ENCODE peak calls at places on chromosomes 2 and 18, in nine cellular contexts. H is endodermal cell, C is GM12865, G is A549, K is fibroblast of mammary gland, X is kidney epithelial cell, E is mucosa of descending colon, L is dorsolateral prefrontal cortex, O is Peyer's patch. D is an unnamed sample.
A peak's percentile ranks its signal among the peaks of the same experiment; 100 is the strongest.

GRCh38 chr2:236085647-236086046 is 82.5 kb downstream of the GBX2 start:
- DNase-seq in H (peak; percentile 69), C (no peak), G (no peak), K (no peak), X (no peak), E (no peak), L (no peak), O (no peak), D (no peak)

GRCh38 chr2:219642064-219642444 is 14.6 kb downstream of the SLC4A3 start:
- DNase-seq in H (no peak), C (no peak), G (no peak), K (no peak), X (no peak), E (no peak), L (no peak), O (no peak), D (no peak)

GRCh38 chr2:235692671-235693171 is 198.9 kb downstream of the AGAP1 start:
- DNase-seq in H (no peak), C (no peak), G (no peak), K (no peak), X (no peak), E (no peak), L (no peak), O (no peak), D (no peak)

GRCh38 chr18:48547456-48548403 is 8.9 kb downstream of the CTIF start:
- DNase-seq in H (peak; percentile 88), C (no peak), G (no peak), K (peak; percentile 74), X (peak; percentile 83), E (no peak), L (no peak), O (no peak), D (no peak)

GRCh38 chr2:54574107-54574859 is 118.2 kb downstream of the SPTBN1 start:
- DNase-seq in H (no peak), C (peak; percentile 79), G (no peak), K (peak; percentile 66), X (no peak), E (peak; percentile 80), L (no peak), O (peak; percentile 53), D (no peak)

GRCh38 chr2:217930783-217931563 is 71.8 kb downstream of the TNS1 start:
- DNase-seq in H (no peak), C (no peak), G (no peak), K (no peak), X (no peak), E (peak; percentile 33), L (no peak), O (no peak), D (no peak)

GRCh38 chr18:48316177-48316576 is 93.0 kb downstream of the ZBTB7C start:
- DNase-seq in H (no peak), C (no peak), G (no peak), K (no peak), X (no peak), E (no peak), L (no peak), O (no peak), D (no peak)

GRCh38 chr2:28927878-28928277 is 33.4 kb downstream of the WDR43 start:
- DNase-seq in H (no peak), C (no peak), G (no peak), K (no peak), X (no peak), E (no peak), L (no peak), O (no peak), D (no peak)

DNA sequence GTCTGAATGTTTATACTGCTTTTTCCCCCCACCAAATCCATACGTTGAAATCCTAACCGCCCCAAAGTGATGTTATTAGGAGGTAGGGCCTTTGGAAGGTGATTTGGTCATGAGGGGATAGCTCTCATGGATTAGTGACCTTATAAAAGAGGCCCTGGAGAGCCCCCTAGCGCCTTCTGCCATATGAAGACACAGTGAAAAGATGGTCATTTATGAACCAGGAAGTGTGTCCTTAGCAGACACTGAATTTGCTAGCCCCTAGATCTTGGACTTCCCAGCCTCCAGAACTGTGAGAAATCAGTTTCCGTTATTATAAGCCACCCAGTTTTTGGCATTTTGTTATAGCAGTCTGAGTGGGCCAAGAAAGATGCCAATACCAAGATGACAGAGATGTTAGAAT is 7.2 kb upstream of the TSN start:
- DNase-seq in H (peak; percentile 71), C (peak; percentile 52), G (no peak), K (peak; percentile 60), X (no peak), E (no peak), L (no peak), O (no peak), D (no peak)
- TF ChIP-seq CTCF in H (peak; percentile 68), C (peak; percentile 19), G (peak; percentile 46), K (peak; percentile 49), X (peak; percentile 32), E (no peak), L (peak; percentile 16), O (no peak), D (peak; percentile 68)

GRCh38 chr2:185208261-185208660 is 530.3 kb upstream of the FSIP2 start:
- DNase-seq in H (peak; percentile 90), C (peak; percentile 27), G (no peak), K (peak; percentile 23), X (no peak), E (no peak), L (no peak), O (no peak), D (no peak)
- TF ChIP-seq CTCF in H (peak; percentile 89), C (peak; percentile 37), G (no peak), K (peak; percentile 32), X (peak; percentile 67), E (no peak), L (peak; percentile 44), O (no peak), D (peak; percentile 65)

GRCh38 chr2:122096788-122097187 is 341.3 kb downstream of the TSN start:
- DNase-seq in H (no peak), C (no peak), G (no peak), K (no peak), X (no peak), E (no peak), L (no peak), O (no peak), D (no peak)

GRCh38 chr2:122098301-122098700 is 342.9 kb downstream of the TSN start:
- DNase-seq in H (no peak), C (no peak), G (no peak), K (peak; percentile 16), X (no peak), E (no peak), L (no peak), O (no peak), D (no peak)

GRCh38 chr2:122105171-122105884 is 349.9 kb downstream of the TSN start:
- DNase-seq in H (no peak), C (no peak), G (no peak), K (no peak), X (no peak), E (no peak), L (no peak), O (no peak), D (no peak)

GRCh38 chr2:122100371-122101150 is 345.1 kb downstream of the TSN start:
- DNase-seq in H (peak; percentile 78), C (no peak), G (no peak), K (peak; percentile 12), X (no peak), E (no peak), L (no peak), O (no peak), D (no peak)

GRCh38 chr2:122101319-122101718 is 345.9 kb downstream of the TSN start:
- DNase-seq in H (peak; percentile 71), C (no peak), G (no peak), K (no peak), X (no peak), E (no peak), L (no peak), O (no peak), D (no peak)
- TF ChIP-seq CTCF in H (peak; percentile 56), C (no peak), G (no peak), K (no peak), X (no peak), E (no peak), L (no peak), O (no peak), D (no peak)

DNA sequence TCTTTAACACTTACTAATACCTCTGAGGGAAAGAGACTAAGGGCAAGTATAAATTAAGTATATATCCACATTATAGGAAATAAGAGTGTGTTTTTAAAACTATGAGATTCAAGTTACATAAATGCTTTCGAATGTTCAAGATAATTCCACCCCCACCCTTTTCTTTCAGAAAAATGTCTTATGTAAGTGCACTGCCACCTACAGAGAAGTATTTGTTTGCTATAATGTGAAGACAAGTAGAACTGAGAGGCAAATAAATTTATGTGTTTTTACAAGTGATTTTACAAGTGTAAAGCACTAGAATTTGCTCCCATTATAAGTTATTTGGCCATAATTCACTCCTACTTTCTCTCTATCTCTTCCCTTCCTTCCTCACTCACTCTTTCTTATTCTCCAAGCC is 99.9 kb upstream of the CRACDL start:
- DNase-seq in H (no peak), C (no peak), G (no peak), K (peak; percentile 20), X (no peak), E (no peak), L (no peak), O (no peak), D (no peak)
- TF ChIP-seq CTCF in H (no peak), C (no peak), G (no peak), K (no peak), X (no peak), E (no peak), L (no peak), O (no peak), D (peak; percentile 63)

GRCh38 chr2:67340118-67341011 is 56.8 kb upstream of the ETAA1 start:
- DNase-seq in H (no peak), C (no peak), G (no peak), K (no peak), X (no peak), E (no peak), L (no peak), O (no peak), D (no peak)

GRCh38 chr2:67338601-67339233 is 58.4 kb upstream of the ETAA1 start:
- DNase-seq in H (no peak), C (no peak), G (no peak), K (no peak), X (no peak), E (no peak), L (no peak), O (no peak), D (no peak)

GRCh38 chr2:67341012-67341318 is 56.2 kb upstream of the ETAA1 start:
- DNase-seq in H (no peak), C (no peak), G (no peak), K (no peak), X (no peak), E (no peak), L (no peak), O (no peak), D (no peak)

GRCh38 chr2:67337903-67338302 is 59.2 kb upstream of the ETAA1 start:
- DNase-seq in H (no peak), C (no peak), G (no peak), K (no peak), X (no peak), E (no peak), L (no peak), O (no peak), D (no peak)

DNA sequence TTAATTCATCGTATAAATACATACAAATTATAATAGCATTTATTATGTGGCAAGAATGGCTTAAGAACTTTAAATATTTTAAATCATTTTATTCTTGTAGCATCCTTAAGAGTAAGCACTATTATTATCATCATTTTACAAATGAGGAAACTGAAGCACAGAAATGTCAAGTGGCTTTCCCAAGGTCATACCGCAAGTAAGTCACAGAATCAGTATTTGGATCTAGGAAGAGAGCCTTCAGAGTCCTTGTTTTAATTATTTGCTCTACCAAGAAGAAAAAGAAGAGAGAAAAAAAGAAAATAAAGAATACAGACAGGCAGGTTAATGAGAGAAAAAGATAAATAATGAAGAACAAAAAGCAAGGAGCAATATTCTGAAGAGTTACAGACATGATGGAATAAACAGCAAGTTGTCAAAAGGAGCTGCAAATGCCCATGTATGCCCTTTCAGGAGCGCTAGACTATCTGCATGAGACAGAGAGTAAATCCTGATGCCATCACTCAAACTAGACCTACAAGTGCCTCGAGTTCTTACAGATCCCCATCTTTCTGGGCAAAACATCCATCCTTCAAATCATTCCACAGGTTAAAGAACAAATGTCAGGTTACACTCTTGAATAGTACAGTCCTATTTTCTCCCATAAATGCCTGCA is 57.8 kb upstream of the ETAA1 start:
- DNase-seq in H (no peak), C (no peak), G (no peak), K (no peak), X (no peak), E (no peak), L (no peak), O (no peak), D (no peak)
- TF ChIP-seq CTCF in H (no peak), C (no peak), G (no peak), K (no peak), X (no peak), E (no peak), L (no peak), O (no peak), D (no peak)